ENCODE peak calls at places on chromosomes 5 and 9, in nine cellular contexts. B, U, K, X, G, V, W, M and S are unnamed samples. For H3K4me1, the result is how much of the 10 kb centered on the place peaks cover.

GRCh38 chr5:123835421-123835820 is 323.4 kb downstream of the CSNK1G3 start:
- DNase-seq in B (no peak), U (no peak), K (no peak), X (no peak), G (no peak), V (no peak), W (no peak), M (no peak), S (no peak)

GRCh38 chr9:105132576-105132975 is 111.9 kb upstream of the SLC44A1 start:
- DNase-seq in B (peak), U (no peak), K (no peak), X (no peak), G (no peak), V (no peak), W (no peak), M (no peak), S (no peak)

GRCh38 chr9:27548055-27548741 is 18.6 kb upstream of the MOB3B start:
- DNase-seq in B (peak), U (peak), K (peak), X (no peak), G (no peak), V (no peak), W (peak), M (no peak), S (no peak)

GRCh38 chr5:128284236-128284635 is 200.7 kb downstream of the SLC12A2 start:
- DNase-seq in B (no peak), U (no peak), K (no peak), X (no peak), G (no peak), V (no peak), W (no peak), M (no peak), S (no peak)

GRCh38 chr5:15880201-15880600 is 299.4 kb downstream of the MARCHF11 start:
- DNase-seq in B (no peak), U (no peak), K (no peak), X (no peak), G (no peak), V (no peak), W (no peak), M (no peak), S (no peak)

GRCh38 chr5:65926893-65927292 is 518 bp downstream of the ERBIN start:
- DNase-seq in B (no peak), U (peak), K (peak), X (peak), G (no peak), V (no peak), W (no peak), M (no peak), S (no peak)

GRCh38 chr9:89588271-89588879 is 16.4 kb upstream of the GADD45G start:
- DNase-seq in B (no peak), U (no peak), K (no peak), X (no peak), G (no peak), V (no peak), W (no peak), M (no peak), S (no peak)

GRCh38 chr9:77427256-77427927 is 220.7 kb downstream of the GNA14 start:
- DNase-seq in B (no peak), U (no peak), K (no peak), X (no peak), G (no peak), V (no peak), W (no peak), M (no peak), S (peak)

GRCh38 chr5:179820127-179820482 is 600 bp upstream of the SQSTM1 start:
- DNase-seq in B (no peak), U (no peak), K (no peak), X (no peak), G (no peak), V (no peak), W (no peak), M (no peak), S (no peak)

GRCh38 chr9:93904649-93905472 is 50.3 kb downstream of the BARX1 start:
- DNase-seq in B (no peak), U (no peak), K (no peak), X (no peak), G (peak), V (no peak), W (no peak), M (peak), S (no peak)

GRCh38 chr9:128072144-128073021 is 4.4 kb downstream of the SLC25A25 start:
- DNase-seq in B (no peak), U (peak), K (no peak), X (peak), G (peak), V (peak), W (no peak), M (peak), S (peak)

GRCh38 chr5:124402144-124402581 is 344.3 kb downstream of the ZNF608 start:
- DNase-seq in B (no peak), U (peak), K (no peak), X (no peak), G (peak), V (peak), W (no peak), M (no peak), S (no peak)

GRCh38 chr5:76801803-76802195 is 17.0 kb upstream of the F2RL1 start:
- DNase-seq in B (no peak), U (no peak), K (no peak), X (no peak), G (no peak), V (no peak), W (no peak), M (no peak), S (no peak)

GRCh38 chr5:142404046-142404477 is 79.2 kb upstream of the SPRY4 start:
- DNase-seq in B (no peak), U (no peak), K (no peak), X (no peak), G (no peak), V (no peak), W (no peak), M (no peak), S (no peak)

GRCh38 chr5:112616812-112617547 is 120.7 kb upstream of the APC start:
- DNase-seq in B (no peak), U (peak), K (no peak), X (no peak), G (no peak), V (no peak), W (no peak), M (no peak), S (no peak)

GRCh38 chr9:36149197-36149596 is 12.7 kb downstream of the GLIPR2 start:
- DNase-seq in B (no peak), U (no peak), K (no peak), X (no peak), G (peak), V (no peak), W (peak), M (peak), S (no peak)

GRCh38 chr9:105191508-105192118 is 52.8 kb upstream of the SLC44A1 start:
- DNase-seq in B (no peak), U (peak), K (no peak), X (no peak), G (peak), V (no peak), W (no peak), M (no peak), S (no peak)

GRCh38 chr9:130199605-130200004 is 27.4 kb downstream of the NCS1 start:
- DNase-seq in B (no peak), U (no peak), K (no peak), X (no peak), G (no peak), V (no peak), W (no peak), M (no peak), S (no peak)

GRCh38 chr5:15007549-15008142 is 136.1 kb upstream of the ANKH start:
- DNase-seq in B (no peak), U (no peak), K (no peak), X (no peak), G (no peak), V (no peak), W (no peak), M (no peak), S (no peak)

GRCh38 chr5:40266952-40267351 is 412.8 kb upstream of the PTGER4 start:
- DNase-seq in B (no peak), U (no peak), K (no peak), X (no peak), G (no peak), V (no peak), W (no peak), M (no peak), S (no peak)

GRCh38 chr5:80703291-80703690 is 48.5 kb upstream of the DHFR start:
- DNase-seq in B (no peak), U (no peak), K (no peak), X (no peak), G (no peak), V (no peak), W (no peak), M (no peak), S (no peak)

GRCh38 chr5:59744531-59744992 is 149.0 kb downstream of the PDE4D start:
- DNase-seq in B (no peak), U (no peak), K (no peak), X (no peak), G (no peak), V (no peak), W (no peak), M (no peak), S (no peak)

GRCh38 chr9:128409998-128410397 is 10.7 kb upstream of the CERCAM start:
- DNase-seq in B (no peak), U (no peak), K (peak), X (no peak), G (no peak), V (no peak), W (no peak), M (no peak), S (peak)

GRCh38 chr9:110115341-110115820 is 92.6 kb downstream of the C9orf152 start:
- DNase-seq in B (no peak), U (no peak), K (no peak), X (no peak), G (no peak), V (no peak), W (no peak), M (no peak), S (no peak)

GRCh38 chr9:110112792-110113191 is 95.2 kb downstream of the C9orf152 start:
- DNase-seq in B (no peak), U (no peak), K (no peak), X (no peak), G (no peak), V (no peak), W (no peak), M (no peak), S (no peak)

GRCh38 chr9:110115868-110116542 is 92.0 kb downstream of the C9orf152 start:
- DNase-seq in B (no peak), U (no peak), K (no peak), X (no peak), G (no peak), V (no peak), W (no peak), M (no peak), S (no peak)

GRCh38 chr9:110114888-110115259 is 93.1 kb downstream of the C9orf152 start:
- DNase-seq in B (no peak), U (no peak), K (peak), X (peak), G (no peak), V (no peak), W (no peak), M (no peak), S (no peak)

GRCh38 chr9:110114086-110114887 is 93.7 kb downstream of the C9orf152 start:
- DNase-seq in B (no peak), U (no peak), K (no peak), X (no peak), G (no peak), V (no peak), W (no peak), M (no peak), S (no peak)
- H3K4me3 ChIP-seq in B (no peak), U (no peak), K (no peak), X (no peak), G (no peak), V (no peak), W (no peak), M (no peak), S (no peak)

GRCh38 chr9:4842734-4843133 is 50.0 kb downstream of the RCL1 start:
- DNase-seq in B (no peak), U (no peak), K (no peak), X (no peak), G (no peak), V (no peak), W (no peak), M (no peak), S (no peak)
- H3K4me1 ChIP-seq in B (under half), U (under half), K (under half), X (under half), G (under half), V (under half), W (under half), M (under half), S (under half)

GRCh38 chr9:4575997-4576396 is 85.7 kb downstream of the SLC1A1 start:
- DNase-seq in B (no peak), U (no peak), K (no peak), X (no peak), G (no peak), V (no peak), W (no peak), M (no peak), S (no peak)

GRCh38 chr9:4573176-4573575 is 82.9 kb downstream of the SLC1A1 start:
- DNase-seq in B (no peak), U (no peak), K (no peak), X (no peak), G (no peak), V (no peak), W (no peak), M (no peak), S (no peak)

GRCh38 chr9:4572184-4572826 is 82.0 kb downstream of the SLC1A1 start:
- DNase-seq in B (no peak), U (no peak), K (no peak), X (no peak), G (no peak), V (no peak), W (no peak), M (no peak), S (no peak)

GRCh38 chr9:4574657-4575243 is 84.5 kb downstream of the SLC1A1 start:
- DNase-seq in B (no peak), U (no peak), K (no peak), X (no peak), G (no peak), V (no peak), W (no peak), M (no peak), S (no peak)

DNA sequence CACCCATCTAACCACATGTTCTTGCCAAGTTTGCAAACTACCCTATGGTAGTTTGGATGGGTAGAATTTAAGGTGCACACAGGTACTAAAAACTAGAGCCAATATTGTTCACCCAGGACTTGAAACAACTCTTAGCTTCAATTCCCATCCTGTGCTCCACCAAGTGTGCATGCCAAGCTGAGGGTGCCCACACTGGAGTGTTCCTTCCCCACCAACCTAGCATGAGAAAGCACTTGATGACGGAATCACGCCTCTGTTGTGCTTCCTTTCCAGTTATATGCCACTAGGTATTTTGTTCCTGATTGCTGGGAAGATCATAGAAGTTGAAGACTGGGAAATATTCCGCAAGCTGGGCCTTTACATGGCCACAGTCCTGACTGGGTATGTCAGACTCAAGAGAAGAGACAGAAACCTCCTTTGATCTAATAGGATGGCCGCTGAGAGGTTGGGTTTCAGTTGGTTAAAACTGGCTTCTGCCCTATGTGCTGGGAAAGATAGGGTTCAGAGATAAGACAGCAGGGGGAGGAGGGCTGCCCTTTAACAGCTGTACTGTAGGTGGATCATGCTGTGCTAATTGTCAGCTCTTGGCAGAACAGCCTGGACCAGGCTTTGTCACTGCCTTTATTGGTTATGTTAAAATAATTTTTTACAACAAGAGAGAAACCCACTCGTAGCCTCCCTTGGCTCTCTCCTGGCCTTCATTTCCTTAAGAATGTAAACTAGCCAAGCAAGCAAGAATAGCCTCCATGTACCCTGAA is 83.5 kb downstream of the SLC1A1 start:
- DNase-seq in B (no peak), U (no peak), K (no peak), X (no peak), G (no peak), V (no peak), W (no peak), M (no peak), S (no peak)
- TF ChIP-seq CTCF in B (no peak), U (no peak), K (no peak), X (no peak), G (no peak), V (no peak), W (no peak), M (no peak), S (no peak)

GRCh38 chr5:94620257-94620656 is 1.8 kb downstream of the SLF1 start:
- DNase-seq in B (no peak), U (no peak), K (no peak), X (no peak), G (no peak), V (no peak), W (no peak), M (no peak), S (no peak)
- H3K4me3 ChIP-seq in B (no peak), U (no peak), K (no peak), X (no peak), G (no peak), V (no peak), W (no peak), M (no peak), S (no peak)

GRCh38 chr5:81729276-81729675 is 21.6 kb downstream of the SSBP2 start:
- DNase-seq in B (no peak), U (no peak), K (no peak), X (no peak), G (no peak), V (no peak), W (no peak), M (no peak), S (no peak)
- H3K4me1 ChIP-seq in B (under half), U (under half), K (under half), X (under half), G (half or more), V (under half), W (under half), M (under half), S (under half)

DNA sequence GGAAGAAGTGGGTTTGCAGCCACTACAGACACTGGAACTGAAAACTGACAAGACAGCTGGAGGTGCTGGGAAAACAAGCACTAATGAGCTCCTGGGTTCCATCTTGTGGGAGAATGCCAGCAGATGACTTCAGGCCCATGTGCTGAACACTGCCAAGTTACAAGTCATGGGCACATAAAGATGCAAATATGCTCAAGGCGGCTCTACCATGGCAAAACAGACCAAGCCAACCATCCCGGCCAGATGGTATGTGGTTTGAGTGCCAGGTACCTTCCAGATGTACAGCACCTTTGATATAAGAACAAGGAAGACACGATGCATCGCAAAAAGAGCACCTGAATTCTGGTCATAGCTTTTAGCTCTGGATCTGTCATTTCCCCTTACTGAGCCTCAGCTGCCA is 19.9 kb downstream of the TNFSF8 start:
- DNase-seq in B (no peak), U (no peak), K (no peak), X (no peak), G (no peak), V (no peak), W (no peak), M (no peak), S (no peak)
- TF ChIP-seq CTCF in B (no peak), U (no peak), K (no peak), X (no peak), G (no peak), V (no peak), W (no peak), M (no peak), S (no peak)

DNA sequence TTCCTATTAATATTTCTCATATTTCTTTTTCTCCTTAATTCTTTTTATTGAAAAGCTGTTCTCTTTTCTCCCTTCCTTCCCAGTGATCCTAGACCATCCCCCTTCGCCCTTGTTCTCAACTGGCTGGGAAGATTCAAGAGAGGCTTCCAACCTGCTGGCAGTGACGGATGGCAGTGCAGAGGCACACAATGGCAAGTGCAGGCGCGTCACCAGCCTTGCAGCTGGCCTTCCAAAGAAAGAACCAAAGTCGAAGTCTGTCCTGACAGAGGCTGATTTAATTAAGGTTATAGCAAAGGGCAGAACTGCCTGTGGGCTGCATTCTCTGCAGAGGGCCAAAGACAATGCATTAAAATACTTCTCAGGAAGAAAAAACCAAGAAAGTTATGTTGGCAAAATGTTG is 7.4 kb downstream of the CEMIP2 start:
- DNase-seq in B (no peak), U (no peak), K (peak), X (no peak), G (no peak), V (no peak), W (no peak), M (no peak), S (peak)
- H3K4me3 ChIP-seq in B (no peak), U (no peak), K (peak), X (no peak), G (no peak), V (no peak), W (no peak), M (no peak), S (no peak)

GRCh38 chr9:4854191-4854590 is 61.4 kb downstream of the RCL1 start:
- DNase-seq in B (no peak), U (no peak), K (no peak), X (no peak), G (no peak), V (no peak), W (no peak), M (no peak), S (no peak)

GRCh38 chr9:4855861-4856260 is 63.1 kb downstream of the RCL1 start:
- DNase-seq in B (no peak), U (peak), K (no peak), X (peak), G (peak), V (no peak), W (peak), M (peak), S (peak)

GRCh38 chr9:4860383-4860782 is 67.6 kb downstream of the RCL1 start:
- DNase-seq in B (no peak), U (no peak), K (no peak), X (no peak), G (no peak), V (no peak), W (no peak), M (no peak), S (no peak)

GRCh38 chr9:4859035-4859434 is 66.3 kb downstream of the RCL1 start:
- DNase-seq in B (no peak), U (no peak), K (no peak), X (no peak), G (no peak), V (no peak), W (no peak), M (no peak), S (no peak)

DNA sequence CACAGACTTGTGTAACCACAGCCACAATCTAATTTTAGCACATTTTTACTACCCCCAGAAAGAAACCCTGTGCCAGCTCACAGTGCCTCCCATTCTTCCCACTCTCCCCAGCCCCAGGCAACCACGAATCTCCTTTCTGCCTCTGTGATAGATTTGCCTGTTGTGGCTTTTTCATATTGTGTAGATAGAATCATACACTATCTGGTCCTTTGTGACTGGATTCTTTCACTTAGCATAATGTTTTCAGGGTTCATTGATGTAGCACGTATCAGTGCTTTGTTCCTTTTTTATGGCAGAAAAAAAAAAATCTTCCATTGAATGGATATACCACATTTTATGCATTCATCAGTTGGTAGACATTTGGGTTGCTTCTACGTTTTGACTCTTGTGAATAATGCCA is 64.4 kb downstream of the RCL1 start:
- DNase-seq in B (no peak), U (no peak), K (no peak), X (no peak), G (no peak), V (no peak), W (no peak), M (no peak), S (no peak)
- H3K4me1 ChIP-seq in B (under half), U (under half), K (under half), X (under half), G (half or more), V (under half), W (under half), M (under half), S (under half)

GRCh38 chr5:140174472-140175366 is at the start of gene CYSTM1:
- DNase-seq in B (peak), U (peak), K (peak), X (peak), G (peak), V (peak), W (peak), M (peak), S (peak)
- TF ChIP-seq CTCF in B (no peak), U (no peak), K (no peak), X (no peak), G (no peak), V (no peak), W (no peak), M (no peak), S (no peak)

GRCh38 chr5:136004436-136004835 is 24.4 kb upstream of the TGFBI start:
- DNase-seq in B (no peak), U (no peak), K (no peak), X (no peak), G (no peak), V (no peak), W (no peak), M (no peak), S (no peak)
- H3K4me3 ChIP-seq in B (no peak), U (no peak), K (no peak), X (no peak), G (no peak), V (no peak), W (no peak), M (no peak), S (no peak)